ENCODE peak calls at places on chromosomes 12 and 14, in six cellular contexts. One of them, this sample, is unnamed.
A peak's percentile ranks its signal among the peaks of the same experiment; 100 is the strongest.

GRCh38 chr12:53999596-54000104 is 311 bp upstream of the HOXC9 start:
- DNase-seq in H1: no peak
- DNase-seq in H9: no peak
- DNase-seq in IMR-90: peak; percentile 31
- DNase-seq in mesenchymal stem cell: peak; percentile 88
- DNase-seq in trophoblast cell: peak; percentile 78
- DNase-seq in this sample: no peak

GRCh38 chr12:32893458-32893857 is 3.1 kb downstream of the PKP2 start:
- DNase-seq in IMR-90: no peak
- DNase-seq in trophoblast cell: peak; percentile 94
- DNase-seq in H1: no peak
- DNase-seq in mesenchymal stem cell: peak; percentile 42
- DNase-seq in H9: no peak
- DNase-seq in this sample: peak; percentile 65

GRCh38 chr14:53384536-53384935 is 231.4 kb upstream of the DDHD1 start:
- DNase-seq in H1: no peak
- DNase-seq in IMR-90: no peak
- DNase-seq in H9: no peak
- DNase-seq in mesenchymal stem cell: no peak
- DNase-seq in trophoblast cell: no peak
- DNase-seq in this sample: no peak

GRCh38 chr14:87898301-87898700 is 94.7 kb downstream of the GALC start:
- DNase-seq in H1: no peak
- DNase-seq in mesenchymal stem cell: no peak
- DNase-seq in H9: no peak
- DNase-seq in IMR-90: peak; percentile 0
- DNase-seq in trophoblast cell: peak; percentile 28
- DNase-seq in this sample: no peak

GRCh38 chr12:5376591-5377207 is 55.2 kb upstream of the NTF3 start:
- DNase-seq in mesenchymal stem cell: no peak
- DNase-seq in H1: no peak
- DNase-seq in IMR-90: no peak
- DNase-seq in trophoblast cell: no peak
- DNase-seq in H9: no peak
- DNase-seq in this sample: no peak

GRCh38 chr12:53061404-53062010 is 11.6 kb downstream of the TNS2 start:
- DNase-seq in trophoblast cell: peak; percentile 36
- DNase-seq in IMR-90: no peak
- DNase-seq in H9: peak; percentile 81
- DNase-seq in mesenchymal stem cell: no peak
- DNase-seq in H1: no peak
- DNase-seq in this sample: peak; percentile 57

GRCh38 chr14:94775875-94776217 is 5.9 kb upstream of the GSC start:
- DNase-seq in trophoblast cell: peak; percentile 33
- DNase-seq in H9: no peak
- DNase-seq in mesenchymal stem cell: no peak
- DNase-seq in H1: no peak
- DNase-seq in IMR-90: peak; percentile 13
- DNase-seq in this sample: no peak

GRCh38 chr12:2624543-2625266 is 170.1 kb upstream of the FKBP4 start:
- DNase-seq in IMR-90: peak; percentile 59
- DNase-seq in H9: peak; percentile 87
- DNase-seq in H1: peak; percentile 89
- DNase-seq in mesenchymal stem cell: peak; percentile 60
- DNase-seq in trophoblast cell: peak; percentile 97
- DNase-seq in this sample: peak; percentile 93

GRCh38 chr14:34364201-34364600 is 97.8 kb downstream of the SPTSSA start:
- DNase-seq in H9: no peak
- DNase-seq in H1: no peak
- DNase-seq in trophoblast cell: no peak
- DNase-seq in mesenchymal stem cell: no peak
- DNase-seq in IMR-90: no peak
- DNase-seq in this sample: no peak

GRCh38 chr14:44795725-44796124 is 166.0 kb downstream of the KLHL28 start:
- DNase-seq in H9: peak; percentile 37
- DNase-seq in trophoblast cell: peak; percentile 40
- DNase-seq in IMR-90: peak; percentile 10
- DNase-seq in H1: no peak
- DNase-seq in mesenchymal stem cell: no peak
- DNase-seq in this sample: peak; percentile 22

GRCh38 chr14:92282669-92283068 is 40.3 kb upstream of the SLC24A4 start:
- DNase-seq in trophoblast cell: no peak
- DNase-seq in H1: no peak
- DNase-seq in H9: no peak
- DNase-seq in IMR-90: no peak
- DNase-seq in mesenchymal stem cell: no peak
- DNase-seq in this sample: no peak

GRCh38 chr14:22982013-22982476 is 306 bp downstream of the AJUBA start:
- DNase-seq in IMR-90: no peak
- DNase-seq in mesenchymal stem cell: peak; percentile 37
- DNase-seq in H1: no peak
- DNase-seq in H9: peak; percentile 42
- DNase-seq in trophoblast cell: peak; percentile 7
- DNase-seq in this sample: peak; percentile 78

GRCh38 chr14:31926123-31926522 is 151.0 kb upstream of the ARHGAP5 start:
- DNase-seq in H1: no peak
- DNase-seq in IMR-90: peak; percentile 53
- DNase-seq in mesenchymal stem cell: peak; percentile 50
- DNase-seq in trophoblast cell: peak; percentile 76
- DNase-seq in H9: no peak
- DNase-seq in this sample: peak; percentile 55

GRCh38 chr12:14931359-14931758 is 7.0 kb downstream of the ERP27 start:
- DNase-seq in trophoblast cell: no peak
- DNase-seq in IMR-90: no peak
- DNase-seq in mesenchymal stem cell: peak; percentile 69
- DNase-seq in H1: no peak
- DNase-seq in H9: no peak
- DNase-seq in this sample: no peak

GRCh38 chr14:32998433-32998832 is 59.8 kb downstream of the NPAS3 start:
- DNase-seq in mesenchymal stem cell: no peak
- DNase-seq in H9: no peak
- DNase-seq in IMR-90: peak; percentile 9
- DNase-seq in trophoblast cell: peak; percentile 13
- DNase-seq in H1: no peak
- DNase-seq in this sample: peak; percentile 66

GRCh38 chr12:124616394-124617343 is 49.3 kb upstream of the NCOR2 start:
- DNase-seq in H9: no peak
- DNase-seq in mesenchymal stem cell: no peak
- DNase-seq in IMR-90: no peak
- DNase-seq in trophoblast cell: peak; percentile 86
- DNase-seq in H1: no peak
- DNase-seq in this sample: no peak
- H2AK5ac ChIP-seq in H9: no peak overlapping the region
- H2AK5ac ChIP-seq in mesenchymal stem cell: no peak overlapping the region
- H2AK5ac ChIP-seq in IMR-90: no peak overlapping the region
- H2AK5ac ChIP-seq in trophoblast cell: no peak overlapping the region
- H2AK5ac ChIP-seq in H1: no peak overlapping the region
- H2AK5ac ChIP-seq in this sample: no peak overlapping the region

DNA sequence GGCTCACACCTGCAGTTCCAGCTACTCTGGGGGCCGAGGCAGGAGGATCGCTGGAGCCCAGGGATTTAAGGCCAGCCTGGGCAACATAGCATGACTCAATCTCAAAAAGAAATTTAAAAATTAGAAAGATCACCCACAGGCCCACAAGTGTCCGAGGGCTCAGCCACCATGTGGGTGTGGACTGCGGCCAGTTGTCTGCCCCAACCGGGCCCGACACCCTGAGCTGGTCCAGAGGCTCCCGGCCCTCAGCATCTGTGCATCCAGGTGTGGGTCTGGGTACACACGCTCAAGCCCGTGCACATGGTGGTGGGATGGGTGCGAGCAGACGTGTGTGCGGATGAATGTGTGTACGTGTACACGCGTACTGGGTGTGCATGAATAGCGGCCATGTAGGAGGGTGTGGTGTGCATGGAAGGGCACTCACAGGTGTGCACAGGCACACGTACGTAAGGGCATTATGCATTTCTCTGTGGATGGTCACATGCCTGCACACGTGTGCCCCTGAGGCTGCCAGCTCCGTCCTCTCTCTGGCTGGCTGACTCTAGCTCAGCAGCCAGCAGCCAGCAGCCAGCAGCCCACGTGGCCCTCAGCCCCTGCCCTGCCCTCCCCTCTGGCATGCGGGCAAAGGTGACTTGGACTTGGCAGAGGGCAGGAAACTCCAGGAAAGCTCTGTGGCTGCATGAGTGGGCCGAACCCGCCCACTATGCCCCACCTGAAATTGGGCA is 23.3 kb upstream of the NUDT14 start:
- DNase-seq in IMR-90: no peak
- DNase-seq in H9: no peak
- DNase-seq in trophoblast cell: peak; percentile 91
- DNase-seq in H1: no peak
- DNase-seq in mesenchymal stem cell: no peak
- DNase-seq in this sample: no peak
- H3K4ac ChIP-seq in IMR-90: no peak overlapping the region
- H3K4ac ChIP-seq in H9: no peak overlapping the region
- H3K4ac ChIP-seq in trophoblast cell: no peak overlapping the region
- H3K4ac ChIP-seq in H1: peak overlapping the region; percentile 91
- H3K4ac ChIP-seq in mesenchymal stem cell: no peak overlapping the region
- H3K4ac ChIP-seq in this sample: no peak overlapping the region

GRCh38 chr12:51181558-51181957 is 8.6 kb upstream of the TFCP2 start:
- DNase-seq in trophoblast cell: no peak
- DNase-seq in IMR-90: no peak
- DNase-seq in H1: no peak
- DNase-seq in mesenchymal stem cell: no peak
- DNase-seq in H9: no peak
- DNase-seq in this sample: no peak

GRCh38 chr12:51174501-51174900 is 1.6 kb upstream of the TFCP2 start:
- DNase-seq in H1: no peak
- DNase-seq in mesenchymal stem cell: no peak
- DNase-seq in trophoblast cell: peak; percentile 89
- DNase-seq in IMR-90: no peak
- DNase-seq in H9: no peak
- DNase-seq in this sample: peak; percentile 22

GRCh38 chr12:51172515-51173431 is at the start of gene TFCP2:
- DNase-seq in H9: peak; percentile 99
- DNase-seq in trophoblast cell: peak; percentile 98
- DNase-seq in H1: peak; percentile 92
- DNase-seq in mesenchymal stem cell: peak; percentile 98
- DNase-seq in IMR-90: peak; percentile 97
- DNase-seq in this sample: peak; percentile 98

GRCh38 chr12:51183349-51183748 is 10.4 kb upstream of the TFCP2 start:
- DNase-seq in IMR-90: no peak
- DNase-seq in mesenchymal stem cell: no peak
- DNase-seq in trophoblast cell: no peak
- DNase-seq in H1: no peak
- DNase-seq in H9: no peak
- DNase-seq in this sample: no peak

GRCh38 chr12:51177897-51178296 is 5.0 kb upstream of the TFCP2 start:
- DNase-seq in IMR-90: no peak
- DNase-seq in trophoblast cell: no peak
- DNase-seq in mesenchymal stem cell: no peak
- DNase-seq in H1: no peak
- DNase-seq in H9: no peak
- DNase-seq in this sample: no peak
- H4K8ac ChIP-seq in IMR-90: no peak overlapping the region
- H4K8ac ChIP-seq in trophoblast cell: no peak overlapping the region
- H4K8ac ChIP-seq in mesenchymal stem cell: no peak overlapping the region
- H4K8ac ChIP-seq in H1: no peak overlapping the region
- H4K8ac ChIP-seq in H9: no peak overlapping the region
- H4K8ac ChIP-seq in this sample: no peak overlapping the region

DNA sequence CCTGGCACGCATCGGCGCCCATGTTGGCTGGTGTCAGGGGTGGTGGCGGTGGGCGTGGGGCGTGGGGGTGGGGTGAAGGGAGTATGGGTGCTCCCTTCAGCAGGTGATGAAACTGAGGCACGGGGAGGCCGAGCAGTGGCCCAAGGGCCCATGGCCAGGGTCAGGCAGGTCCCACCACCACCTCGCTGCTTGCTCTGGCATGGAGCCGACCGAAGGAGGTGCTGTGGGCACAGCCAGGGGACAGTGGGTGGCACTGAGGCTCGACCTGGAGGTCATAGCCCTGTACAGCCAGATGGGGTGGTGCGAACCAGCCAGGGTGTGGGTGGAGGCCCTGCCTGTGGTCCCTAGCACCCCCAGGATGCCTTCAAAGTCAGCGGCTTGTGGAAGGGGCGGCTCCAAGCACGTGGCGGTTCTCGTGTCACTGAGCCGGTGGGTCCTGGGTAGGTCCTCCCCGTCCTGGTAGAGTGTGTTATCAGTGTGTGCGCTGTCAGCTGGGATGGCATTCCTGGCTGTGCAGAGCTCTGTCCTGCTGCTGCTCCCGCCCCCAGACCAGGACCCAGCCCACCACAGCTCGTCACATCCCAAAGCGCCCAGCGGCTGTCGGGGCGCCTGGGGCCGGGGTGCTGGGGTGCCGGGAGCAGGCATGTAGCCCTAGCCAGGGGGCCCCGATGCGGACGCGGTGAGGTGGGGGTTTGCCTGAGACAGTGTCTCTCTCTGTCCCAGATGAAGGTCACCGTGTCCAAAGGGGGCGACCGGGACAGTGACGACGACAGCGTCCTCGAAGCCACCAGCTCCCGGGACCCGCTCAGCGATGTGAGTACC is 35.3 kb downstream of the FBRSL1 start:
- DNase-seq in H9: no peak
- DNase-seq in trophoblast cell: no peak
- DNase-seq in H1: no peak
- DNase-seq in mesenchymal stem cell: no peak
- DNase-seq in IMR-90: no peak
- DNase-seq in this sample: no peak
- H2AK5ac ChIP-seq in H9: no peak overlapping the region
- H2AK5ac ChIP-seq in trophoblast cell: no peak overlapping the region
- H2AK5ac ChIP-seq in H1: no peak overlapping the region
- H2AK5ac ChIP-seq in mesenchymal stem cell: peak overlapping the region; percentile 51
- H2AK5ac ChIP-seq in IMR-90: no peak overlapping the region
- H2AK5ac ChIP-seq in this sample: no peak overlapping the region

GRCh38 chr12:131831021-131831571 is 2.9 kb downstream of the MMP17 start:
- DNase-seq in H9: no peak
- DNase-seq in mesenchymal stem cell: peak; percentile 37
- DNase-seq in IMR-90: no peak
- DNase-seq in trophoblast cell: no peak
- DNase-seq in H1: no peak
- DNase-seq in this sample: no peak

GRCh38 chr12:131829351-131829794 is 1.2 kb downstream of the MMP17 start:
- DNase-seq in trophoblast cell: no peak
- DNase-seq in IMR-90: no peak
- DNase-seq in H1: no peak
- DNase-seq in mesenchymal stem cell: peak; percentile 31
- DNase-seq in H9: peak; percentile 41
- DNase-seq in this sample: no peak

GRCh38 chr12:131828671-131829350 is 618 bp downstream of the MMP17 start:
- DNase-seq in H9: peak; percentile 51
- DNase-seq in trophoblast cell: no peak
- DNase-seq in mesenchymal stem cell: no peak
- DNase-seq in H1: no peak
- DNase-seq in IMR-90: no peak
- DNase-seq in this sample: peak; percentile 60

GRCh38 chr12:131830335-131831020 is 2.3 kb downstream of the MMP17 start:
- DNase-seq in H9: peak; percentile 76
- DNase-seq in H1: peak; percentile 77
- DNase-seq in mesenchymal stem cell: peak; percentile 80
- DNase-seq in IMR-90: peak; percentile 77
- DNase-seq in trophoblast cell: peak; percentile 69
- DNase-seq in this sample: peak; percentile 80

GRCh38 chr12:131829795-131830334 is 1.7 kb downstream of the MMP17 start:
- DNase-seq in H9: peak; percentile 57
- DNase-seq in trophoblast cell: no peak
- DNase-seq in mesenchymal stem cell: no peak
- DNase-seq in IMR-90: no peak
- DNase-seq in H1: no peak
- DNase-seq in this sample: peak; percentile 31
- H3K4ac ChIP-seq in H9: no peak overlapping the region
- H3K4ac ChIP-seq in trophoblast cell: no peak overlapping the region
- H3K4ac ChIP-seq in mesenchymal stem cell: no peak overlapping the region
- H3K4ac ChIP-seq in IMR-90: no peak overlapping the region
- H3K4ac ChIP-seq in H1: no peak overlapping the region
- H3K4ac ChIP-seq in this sample: no peak overlapping the region